ENCODE peak calls at places on chromosome 5, in ten cellular contexts. I is ovary, Z is A549, R is SK-N-SH, O is sigmoid colon, F is stomach, D is upper lobe of left lung, S is tibial nerve, U is HepG2, A is transverse colon. G is an unnamed sample.

GRCh38 chr5:176542135-176542595 is 5.0 kb upstream of the RNF44 start:
- DNase-seq in U (no peak), S (no peak), R (no peak), A (peak; percentile 82), I (peak; percentile 57), F (peak; percentile 49), Z (no peak), D (no peak), O (no peak), G (no peak)

GRCh38 chr5:73264626-73265025 is 91.6 kb downstream of the TMEM174 start:
- DNase-seq in A (no peak), I (no peak), S (no peak), D (no peak), U (no peak), F (no peak), O (no peak), Z (no peak), R (no peak), G (peak; percentile 8)

GRCh38 chr5:53035868-53036381 is 46.8 kb downstream of the ITGA2 start:
- DNase-seq in O (no peak), A (no peak), U (no peak), Z (peak; percentile 46), I (no peak), R (no peak), D (no peak), S (no peak), F (no peak), G (no peak)

GRCh38 chr5:142063878-142064331 is 44.7 kb upstream of the NDFIP1 start:
- DNase-seq in O (peak; percentile 80), U (peak; percentile 44), R (peak; percentile 82), Z (no peak), F (peak; percentile 39), D (peak; percentile 34), S (peak; percentile 78), A (peak; percentile 13), I (peak; percentile 47), G (no peak)

GRCh38 chr5:138983984-138984383 is 108.8 kb upstream of the LRRTM2 start:
- DNase-seq in F (no peak), S (no peak), O (no peak), D (no peak), U (no peak), A (no peak), I (no peak), R (no peak), Z (no peak), G (no peak)

GRCh38 chr5:151739939-151740335 is 18.5 kb downstream of the ATOX1 start:
- DNase-seq in S (no peak), U (no peak), D (no peak), A (no peak), Z (peak; percentile 36), F (no peak), R (peak; percentile 55), O (no peak), I (no peak), G (no peak)

GRCh38 chr5:122924203-122924602 is 78.8 kb downstream of the SNX24 start:
- DNase-seq in I (no peak), O (no peak), R (no peak), A (no peak), Z (no peak), F (no peak), S (no peak), D (no peak), U (no peak), G (no peak)

GRCh38 chr5:36060516-36060885 is 6.2 kb downstream of the UGT3A2 start:
- DNase-seq in R (no peak), A (no peak), F (no peak), I (no peak), U (no peak), D (no peak), O (no peak), S (no peak), Z (peak; percentile 13), G (no peak)

GRCh38 chr5:84119252-84119651 is 265.4 kb downstream of the EDIL3 start:
- DNase-seq in S (no peak), R (peak; percentile 22), A (no peak), D (no peak), I (no peak), F (no peak), Z (no peak), O (no peak), U (no peak), G (no peak)

GRCh38 chr5:43041669-43042175 is 1.6 kb upstream of the ANXA2R start:
- DNase-seq in O (peak; percentile 80), Z (no peak), D (peak; percentile 93), F (peak; percentile 58), U (peak; percentile 46), S (no peak), R (no peak), A (peak; percentile 63), I (peak; percentile 68), G (no peak)

GRCh38 chr5:53170748-53171349 is 61.3 kb upstream of the MOCS2 start:
- DNase-seq in Z (peak; percentile 18), S (no peak), I (no peak), O (no peak), F (no peak), R (peak; percentile 30), D (no peak), A (peak; percentile 15), U (peak; percentile 23), G (no peak)

GRCh38 chr5:7976411-7977190 is 107.7 kb downstream of the MTRR start:
- DNase-seq in S (no peak), U (no peak), D (no peak), I (no peak), Z (no peak), F (no peak), O (no peak), A (no peak), R (no peak), G (no peak)

GRCh38 chr5:69083412-69083811 is 10.4 kb upstream of the SLC30A5 start:
- DNase-seq in O (no peak), S (no peak), D (no peak), I (no peak), U (peak; percentile 62), A (peak; percentile 66), R (no peak), F (no peak), Z (no peak), G (no peak)

GRCh38 chr5:71786337-71787060 is 67.4 kb downstream of the CARTPT start:
- DNase-seq in F (no peak), A (no peak), U (no peak), D (no peak), S (no peak), R (no peak), O (no peak), I (no peak), Z (no peak), G (no peak)

GRCh38 chr5:72074238-72074637 is 33.0 kb upstream of the MAP1B start:
- DNase-seq in Z (no peak), O (no peak), I (no peak), F (no peak), D (no peak), A (no peak), U (no peak), R (no peak), S (no peak), G (peak; percentile 83)

GRCh38 chr5:133106343-133106742 is 54.5 kb downstream of the HSPA4 start:
- DNase-seq in O (no peak), D (no peak), I (no peak), F (no peak), R (no peak), Z (no peak), U (no peak), S (no peak), A (no peak), G (no peak)

GRCh38 chr5:109350537-109351270 is 59.1 kb downstream of the PJA2 start:
- DNase-seq in U (no peak), S (no peak), O (no peak), D (no peak), I (no peak), R (no peak), Z (no peak), A (no peak), F (no peak), G (no peak)

GRCh38 chr5:54387659-54388232 is 67.8 kb upstream of the HSPB3 start:
- DNase-seq in A (no peak), F (no peak), R (no peak), S (no peak), I (no peak), Z (no peak), D (no peak), O (no peak), U (no peak), G (no peak)

GRCh38 chr5:147072591-147072990 is 162.2 kb upstream of the STK32A start:
- DNase-seq in I (no peak), D (no peak), Z (no peak), F (peak; percentile 65), U (no peak), R (no peak), O (no peak), A (no peak), S (no peak), G (no peak)
- TF ChIP-seq EP300 in I (no peak), D (no peak), Z (no peak), F (no peak), U (no peak), R (no peak), O (no peak), A (no peak), S (no peak), G (no peak)

GRCh38 chr5:111829701-111830100 is 72.7 kb upstream of the NREP start:
- DNase-seq in R (no peak), D (no peak), I (no peak), O (no peak), S (no peak), Z (no peak), A (no peak), U (no peak), F (no peak), G (no peak)
- H3K27ac ChIP-seq in R (peak overlapping the region; percentile 50), D (no peak overlapping the region), I (no peak overlapping the region), O (no peak overlapping the region), S (no peak overlapping the region), Z (no peak overlapping the region), A (no peak overlapping the region), U (no peak overlapping the region), F (no peak overlapping the region), G (no peak overlapping the region)

DNA sequence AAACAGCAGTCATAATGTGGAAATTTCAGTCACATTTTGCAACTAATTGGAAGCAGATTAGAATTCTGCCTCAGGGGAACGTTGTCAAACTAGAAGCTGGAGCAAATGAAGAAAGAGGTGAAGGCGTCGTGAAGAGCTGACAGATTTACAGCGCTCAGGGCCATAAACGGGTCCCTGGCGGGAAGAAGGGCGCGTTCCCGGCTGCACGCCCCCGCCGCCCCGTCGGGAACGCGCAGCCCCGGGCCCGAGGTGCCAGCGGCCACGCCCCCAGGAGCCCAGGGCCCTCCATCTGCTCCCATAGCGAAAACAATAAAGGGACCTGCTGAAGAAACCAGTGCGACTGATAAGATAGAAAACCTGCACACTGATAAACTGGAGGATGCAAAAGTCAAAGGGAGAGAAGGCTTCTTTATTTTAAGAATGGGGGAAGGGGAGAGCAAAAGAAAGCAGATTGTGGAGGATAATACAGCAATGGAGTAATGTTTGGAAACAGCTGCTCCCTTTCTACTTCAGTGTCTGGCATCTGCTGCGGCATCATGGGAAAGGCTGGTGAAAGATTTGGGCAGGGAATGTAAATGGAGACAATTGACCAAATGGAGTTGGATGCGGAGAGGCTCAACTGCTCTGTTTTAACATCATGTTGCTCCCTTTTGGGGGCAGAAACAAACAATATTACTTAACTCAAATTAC is 11.1 kb downstream of the ZNF608 start:
- DNase-seq in A (peak; percentile 39), R (peak; percentile 80), I (peak; percentile 54), F (no peak), U (no peak), D (peak; percentile 76), O (no peak), S (no peak), Z (no peak), G (no peak)
- H3K4me1 ChIP-seq in A (peaks cover 55% of the 10 kb centered on the region), R (peaks cover 45% of the 10 kb centered on the region), I (no peaks in the 10 kb centered on the region), F (peaks cover 38% of the 10 kb centered on the region), U (peaks cover 41% of the 10 kb centered on the region), D (peaks cover 72% of the 10 kb centered on the region), O (peaks cover 80% of the 10 kb centered on the region), S (peaks cover 21% of the 10 kb centered on the region), Z (peaks cover 2% of the 10 kb centered on the region), G (peaks cover 100% of the 10 kb centered on the region)

GRCh38 chr5:127820910-127821553 is 117.8 kb downstream of the CCDC192 start:
- DNase-seq in I (no peak), U (peak; percentile 10), Z (peak; percentile 43), R (no peak), F (no peak), A (no peak), S (no peak), O (no peak), D (no peak), G (no peak)
- TF ChIP-seq EP300 in I (no peak), U (no peak), Z (no peak), R (peak; percentile 20), F (no peak), A (no peak), S (no peak), O (no peak), D (no peak), G (no peak)

G was measured in esophagus muscularis mucosa.